ENCODE peak calls at places on chromosomes 13 and 19, in six cellular contexts. C, Q, J, I, H and P are unnamed samples.

GRCh38 chr13:50708461-50708860 is 135.0 kb downstream of the DLEU7 start:
- DNase-seq in Q (no peak), J (no peak), C (no peak), H (no peak), I (no peak), P (no peak)

GRCh38 chr13:22235285-22235949 is 564.5 kb downstream of the FGF9 start:
- DNase-seq in C (no peak), Q (no peak), H (no peak), J (no peak), I (no peak), P (no peak)

GRCh38 chr19:51514866-51515481 is 13.4 kb upstream of the SIGLEC12 start:
- DNase-seq in H (no peak), J (no peak), Q (no peak), C (no peak), I (no peak), P (no peak)

GRCh38 chr13:85590231-85590931 is 208.8 kb downstream of the SLITRK6 start:
- DNase-seq in I (no peak), J (no peak), Q (no peak), H (no peak), C (no peak), P (no peak)

GRCh38 chr13:40026174-40026585 is 370.7 kb downstream of the COG6 start:
- DNase-seq in J (no peak), Q (no peak), I (no peak), C (no peak), H (no peak), P (no peak)

GRCh38 chr19:18961767-18962423 is 20.9 kb upstream of the HOMER3 start:
- DNase-seq in H (no peak), I (no peak), J (no peak), Q (no peak), C (no peak), P (no peak)

GRCh38 chr13:25971499-25972145 is 80.2 kb downstream of the SHISA2 start:
- DNase-seq in J (no peak), Q (no peak), C (no peak), I (no peak), H (no peak), P (no peak)

GRCh38 chr13:105165449-105166125 is 1369.9 kb downstream of the EFNB2 start:
- DNase-seq in I (no peak), J (no peak), Q (no peak), H (no peak), C (no peak), P (no peak)

GRCh38 chr19:36009220-36009619 is 607 bp upstream of the SYNE4 start:
- DNase-seq in J (no peak), C (peak; percentile 76), H (peak; percentile 68), Q (peak; percentile 66), I (peak; percentile 77), P (peak; percentile 81)

GRCh38 chr13:92317066-92317465 is 909.5 kb upstream of the GPC6 start:
- DNase-seq in Q (no peak), J (no peak), C (no peak), H (no peak), I (no peak), P (no peak)

GRCh38 chr13:71912524-71912923 is 45.5 kb upstream of the DACH1 start:
- DNase-seq in J (no peak), Q (no peak), C (no peak), H (no peak), I (no peak), P (no peak)

GRCh38 chr19:19226663-19227062 is 14.9 kb downstream of the NCAN start:
- DNase-seq in H (no peak), J (no peak), C (no peak), Q (no peak), I (no peak), P (no peak)

GRCh38 chr19:40348961-40349507 is 539 bp downstream of the PLD3 start:
- DNase-seq in J (no peak), H (no peak), Q (no peak), I (no peak), C (no peak), P (no peak)

GRCh38 chr19:29771708-29772415 is 39.9 kb upstream of the CCNE1 start:
- DNase-seq in Q (peak; percentile 58), C (peak; percentile 38), H (peak; percentile 28), I (peak; percentile 54), J (no peak), P (peak; percentile 74)

GRCh38 chr13:49134305-49134704 is 85.8 kb upstream of the MLNR start:
- DNase-seq in H (no peak), C (no peak), I (no peak), Q (no peak), J (no peak), P (no peak)

GRCh38 chr13:71240906-71241305 is 626.1 kb downstream of the DACH1 start:
- DNase-seq in I (no peak), H (no peak), J (no peak), Q (no peak), C (no peak), P (peak; percentile 25)

GRCh38 chr19:44069415-44069814 is 2.5 kb upstream of the ZNF284 start:
- DNase-seq in H (no peak), I (no peak), J (no peak), Q (no peak), C (no peak), P (no peak)
- H3K9me3 ChIP-seq in H (peaks cover 54% of the 10 kb centered on the region), I (no peaks in the 10 kb centered on the region), J (peaks cover 19% of the 10 kb centered on the region), Q (no peaks in the 10 kb centered on the region), C (no peaks in the 10 kb centered on the region), P (no peaks in the 10 kb centered on the region)

DNA sequence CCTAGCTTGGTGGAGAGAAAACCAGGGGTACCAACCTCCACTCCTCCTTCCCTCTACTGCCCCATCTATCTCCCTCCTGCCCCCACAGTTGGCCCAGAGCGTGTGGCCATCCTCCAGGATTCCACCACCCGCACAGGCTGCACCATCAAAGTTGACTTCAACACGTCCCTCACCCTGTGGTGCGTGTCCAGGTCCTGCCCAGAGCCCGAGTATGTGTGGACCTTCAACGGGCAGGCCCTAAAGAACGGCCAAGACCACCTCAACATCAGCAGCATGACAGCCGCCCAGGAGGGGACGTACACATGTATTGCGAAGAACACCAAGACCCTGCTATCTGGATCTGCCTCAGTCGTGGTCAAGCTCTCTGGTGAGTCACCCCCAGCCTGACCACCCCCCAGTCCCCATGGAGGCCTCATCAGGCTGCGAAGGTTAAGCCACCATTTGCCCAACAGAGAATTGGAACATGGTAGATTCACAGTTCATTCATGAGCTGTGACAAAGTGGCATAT is 6.6 kb downstream of the CEACAM16 start:
- DNase-seq in Q (no peak), C (no peak), I (no peak), J (no peak), H (no peak), P (no peak)
- TF ChIP-seq CTCF in Q (no peak), C (no peak), I (no peak), J (no peak), H (no peak), P (no peak)

GRCh38 chr19:56106993-56107392 is 14.1 kb downstream of the ZNF787 start:
- DNase-seq in I (no peak), J (no peak), H (no peak), C (no peak), Q (no peak), P (no peak)
- H3K4me1 ChIP-seq in I (peaks cover 67% of the 10 kb centered on the region), J (peaks cover 29% of the 10 kb centered on the region), H (peaks cover 76% of the 10 kb centered on the region), C (peaks cover 54% of the 10 kb centered on the region), Q (peaks cover 74% of the 10 kb centered on the region), P (no peaks in the 10 kb centered on the region)

GRCh38 chr19:54586397-54586796 is 7.0 kb upstream of the LILRA1 start:
- DNase-seq in H (no peak), I (no peak), J (no peak), C (no peak), Q (no peak), P (no peak)
- H3K9me3 ChIP-seq in H (peaks cover 44% of the 10 kb centered on the region), I (no peaks in the 10 kb centered on the region), J (no peaks in the 10 kb centered on the region), C (peaks cover 2% of the 10 kb centered on the region), Q (no peaks in the 10 kb centered on the region), P (no peaks in the 10 kb centered on the region)

DNA sequence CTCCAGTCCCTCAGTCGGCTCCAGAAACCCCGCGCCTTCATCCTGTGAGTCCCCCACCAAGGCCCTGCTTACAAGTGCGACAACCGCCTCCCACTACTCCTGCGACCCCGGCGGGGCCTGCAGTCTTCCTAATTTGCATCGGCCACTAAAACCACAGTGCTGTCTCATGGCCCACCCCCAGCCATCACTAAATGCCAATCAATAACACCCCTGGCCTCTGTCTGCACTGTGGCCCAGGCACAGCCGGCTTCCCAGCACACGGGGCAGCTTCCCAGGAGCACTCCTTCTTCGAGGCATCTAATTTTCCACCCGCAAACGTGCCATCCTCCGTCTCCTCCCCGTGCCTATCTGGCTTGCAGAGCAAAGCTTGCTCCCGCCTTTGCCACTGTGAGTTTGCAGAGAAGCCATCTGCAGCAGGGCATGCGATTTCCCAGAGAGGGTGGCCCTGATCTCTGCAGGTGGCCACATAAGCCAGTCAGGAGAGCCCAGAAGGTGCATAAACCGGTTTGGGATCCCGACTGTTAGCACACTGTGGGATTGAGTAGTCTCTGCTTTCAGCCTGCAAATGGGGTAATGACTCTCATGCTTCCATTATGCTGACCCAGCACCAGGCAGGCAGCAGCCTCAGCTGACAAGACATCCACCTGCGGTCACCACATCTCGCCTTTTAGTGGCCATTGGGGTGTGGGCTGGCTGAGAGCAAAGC is 34.0 kb upstream of the USE1 start:
- DNase-seq in J (no peak), I (no peak), C (no peak), H (no peak), Q (no peak), P (no peak)
- TF ChIP-seq CTCF in J (no peak), I (no peak), C (no peak), H (no peak), Q (no peak), P (no peak)